ENCODE peak calls at places on chromosomes 3 and 15, in six cellular contexts. F is activated CD8-positive, alpha-beta memory T cell treated with anti-CD3 and anti-CD28 coated beads for 24 hours; M is MM.1S; O is fibroblast of pulmonary artery; X is H9; T is NCI-H2081. Q is an unnamed sample.

GRCh38 chr15:33131880-33132279 is 62.6 kb downstream of the FMN1 start:
- DNase-seq in F (no peak), M (no peak), O (peak), X (no peak), T (no peak), Q (no peak)

GRCh38 chr3:4722103-4722502 is 229.0 kb downstream of the ITPR1 start:
- DNase-seq in F (no peak), M (no peak), O (peak), X (no peak), T (no peak), Q (peak)

GRCh38 chr3:81716870-81717509 is 44.5 kb downstream of the GBE1 start:
- DNase-seq in F (no peak), M (no peak), O (peak), X (no peak), T (no peak), Q (no peak)

GRCh38 chr15:84621358-84621979 is 20.7 kb downstream of the ZSCAN2 start:
- DNase-seq in F (no peak), M (no peak), O (no peak), X (no peak), T (no peak), Q (no peak)

GRCh38 chr3:169591159-169591951 is 72.2 kb downstream of the MECOM start:
- DNase-seq in F (no peak), M (peak), O (no peak), X (no peak), T (no peak), Q (no peak)

GRCh38 chr3:197891-198491 is 1.4 kb downstream of the CHL1 start:
- DNase-seq in F (no peak), M (no peak), O (no peak), X (peak), T (peak), Q (peak)

GRCh38 chr3:170323371-170323770 is 34.1 kb upstream of the SKIL start:
- DNase-seq in F (no peak), M (no peak), O (no peak), X (no peak), T (no peak), Q (no peak)

GRCh38 chr15:42581272-42581730 is 5.9 kb downstream of the STARD9 start:
- DNase-seq in F (peak), M (peak), O (peak), X (peak), T (peak), Q (peak)

GRCh38 chr15:40150163-40150925 is 10.5 kb upstream of the BUB1B start:
- DNase-seq in F (peak), M (no peak), O (peak), X (no peak), T (peak), Q (no peak)

GRCh38 chr15:67828379-67828968 is 3.2 kb downstream of the SKOR1 start:
- DNase-seq in F (peak), M (no peak), O (no peak), X (no peak), T (no peak), Q (no peak)

GRCh38 chr3:65685621-65686020 is 353.1 kb downstream of the MAGI1 start:
- DNase-seq in F (no peak), M (no peak), O (peak), X (no peak), T (no peak), Q (no peak)

GRCh38 chr3:125281411-125281810 is 68.9 kb upstream of the SLC12A8 start:
- DNase-seq in F (no peak), M (no peak), O (peak), X (no peak), T (no peak), Q (no peak)

GRCh38 chr3:39208463-39209055 is 16.2 kb upstream of the XIRP1 start:
- DNase-seq in F (no peak), M (peak), O (peak), X (peak), T (peak), Q (no peak)

GRCh38 chr3:46187876-46188275 is 20.2 kb downstream of the CCR1 start:
- DNase-seq in F (no peak), M (peak), O (no peak), X (no peak), T (no peak), Q (no peak)

GRCh38 chr3:140717915-140718314 is 40.1 kb downstream of the TRIM42 start:
- DNase-seq in F (no peak), M (no peak), O (no peak), X (no peak), T (no peak), Q (no peak)

GRCh38 chr3:170869645-170870593 is at the start of gene RPL22L1:
- DNase-seq in F (peak), M (peak), O (peak), X (peak), T (no peak), Q (peak)

GRCh38 chr15:75713338-75713895 is 769 bp upstream of the CSPG4 start:
- DNase-seq in F (no peak), M (no peak), O (peak), X (peak), T (no peak), Q (no peak)

GRCh38 chr3:110710156-110710555 is 361.5 kb upstream of the NECTIN3 start:
- DNase-seq in F (no peak), M (no peak), O (no peak), X (no peak), T (no peak), Q (no peak)

GRCh38 chr15:64019764-64020163 is 26.5 kb downstream of the DAPK2 start:
- DNase-seq in F (no peak), M (no peak), O (no peak), X (no peak), T (peak), Q (no peak)

GRCh38 chr3:150249776-150250175 is 158.3 kb upstream of the TSC22D2 start:
- DNase-seq in F (no peak), M (no peak), O (no peak), X (no peak), T (no peak), Q (no peak)

Q was measured in posterior cingulate gyrus.